ENCODE peak calls at places on chromosome 13, in ten cellular contexts. One of them, this sample, is unnamed.

GRCh38 chr13:76239031-76239680 is 603.0 kb downstream of the LMO7 start:
- DNase-seq in breast epithelium: no peak
- DNase-seq in psoas muscle: no peak
- DNase-seq in foreskin fibroblast: no peak
- DNase-seq in IMR-90: no peak
- DNase-seq in heart left ventricle: no peak
- DNase-seq in fibroblast of pulmonary artery: no peak
- DNase-seq in tibial nerve: no peak
- DNase-seq in AG10803: no peak
- DNase-seq in GM23338: no peak
- DNase-seq in this sample: no peak

GRCh38 chr13:31905896-31906295 is 125.7 kb upstream of the FRY start:
- DNase-seq in AG10803: no peak
- DNase-seq in heart left ventricle: no peak
- DNase-seq in foreskin fibroblast: no peak
- DNase-seq in psoas muscle: no peak
- DNase-seq in IMR-90: no peak
- DNase-seq in breast epithelium: no peak
- DNase-seq in tibial nerve: no peak
- DNase-seq in fibroblast of pulmonary artery: no peak
- DNase-seq in GM23338: peak; percentile 64
- DNase-seq in this sample: no peak

GRCh38 chr13:43815204-43815603 is 28.4 kb upstream of the ENOX1 start:
- DNase-seq in heart left ventricle: no peak
- DNase-seq in psoas muscle: no peak
- DNase-seq in GM23338: no peak
- DNase-seq in fibroblast of pulmonary artery: peak; percentile 88
- DNase-seq in tibial nerve: no peak
- DNase-seq in AG10803: peak; percentile 82
- DNase-seq in IMR-90: peak; percentile 88
- DNase-seq in foreskin fibroblast: peak; percentile 76
- DNase-seq in breast epithelium: no peak
- DNase-seq in this sample: no peak

GRCh38 chr13:44734204-44734707 is 158.1 kb upstream of the TSC22D1 start:
- DNase-seq in fibroblast of pulmonary artery: peak; percentile 38
- DNase-seq in psoas muscle: peak; percentile 93
- DNase-seq in IMR-90: peak; percentile 34
- DNase-seq in heart left ventricle: peak; percentile 72
- DNase-seq in GM23338: no peak
- DNase-seq in AG10803: peak; percentile 76
- DNase-seq in breast epithelium: peak; percentile 87
- DNase-seq in foreskin fibroblast: peak; percentile 78
- DNase-seq in tibial nerve: no peak
- DNase-seq in this sample: no peak

GRCh38 chr13:30119476-30119875 is 187.9 kb downstream of the KATNAL1 start:
- DNase-seq in psoas muscle: no peak
- DNase-seq in fibroblast of pulmonary artery: peak; percentile 64
- DNase-seq in foreskin fibroblast: peak; percentile 92
- DNase-seq in IMR-90: peak; percentile 64
- DNase-seq in tibial nerve: no peak
- DNase-seq in AG10803: peak; percentile 94
- DNase-seq in breast epithelium: peak; percentile 50
- DNase-seq in GM23338: no peak
- DNase-seq in heart left ventricle: no peak
- DNase-seq in this sample: peak; percentile 70

GRCh38 chr13:25463496-25463895 is 91.7 kb downstream of the ATP8A2 start:
- DNase-seq in foreskin fibroblast: peak; percentile 67
- DNase-seq in AG10803: peak; percentile 4
- DNase-seq in breast epithelium: no peak
- DNase-seq in heart left ventricle: no peak
- DNase-seq in fibroblast of pulmonary artery: no peak
- DNase-seq in GM23338: no peak
- DNase-seq in psoas muscle: no peak
- DNase-seq in tibial nerve: no peak
- DNase-seq in IMR-90: peak; percentile 22
- DNase-seq in this sample: peak; percentile 3

GRCh38 chr13:51603716-51604115 is 19.5 kb downstream of the WDFY2 start:
- DNase-seq in fibroblast of pulmonary artery: no peak
- DNase-seq in heart left ventricle: no peak
- DNase-seq in AG10803: no peak
- DNase-seq in breast epithelium: no peak
- DNase-seq in GM23338: no peak
- DNase-seq in foreskin fibroblast: no peak
- DNase-seq in IMR-90: no peak
- DNase-seq in tibial nerve: no peak
- DNase-seq in psoas muscle: no peak
- DNase-seq in this sample: no peak

GRCh38 chr13:111511219-111511732 is 190.8 kb downstream of the TEX29 start:
- DNase-seq in IMR-90: no peak
- DNase-seq in psoas muscle: no peak
- DNase-seq in GM23338: no peak
- DNase-seq in tibial nerve: no peak
- DNase-seq in heart left ventricle: no peak
- DNase-seq in fibroblast of pulmonary artery: no peak
- DNase-seq in AG10803: no peak
- DNase-seq in foreskin fibroblast: no peak
- DNase-seq in breast epithelium: no peak
- DNase-seq in this sample: no peak

GRCh38 chr13:58476176-58476575 is 844.6 kb downstream of the PCDH17 start:
- DNase-seq in GM23338: peak; percentile 32
- DNase-seq in tibial nerve: no peak
- DNase-seq in fibroblast of pulmonary artery: no peak
- DNase-seq in heart left ventricle: no peak
- DNase-seq in foreskin fibroblast: no peak
- DNase-seq in IMR-90: no peak
- DNase-seq in AG10803: no peak
- DNase-seq in psoas muscle: no peak
- DNase-seq in breast epithelium: no peak
- DNase-seq in this sample: no peak

GRCh38 chr13:89900104-89900760 is 1447.3 kb upstream of the MIR17HG start:
- DNase-seq in heart left ventricle: no peak
- DNase-seq in tibial nerve: no peak
- DNase-seq in fibroblast of pulmonary artery: no peak
- DNase-seq in breast epithelium: no peak
- DNase-seq in AG10803: no peak
- DNase-seq in foreskin fibroblast: no peak
- DNase-seq in IMR-90: no peak
- DNase-seq in psoas muscle: no peak
- DNase-seq in GM23338: no peak
- DNase-seq in this sample: no peak

GRCh38 chr13:103803349-103803748 is 737.1 kb upstream of the SLC10A2 start:
- DNase-seq in heart left ventricle: no peak
- DNase-seq in tibial nerve: no peak
- DNase-seq in AG10803: no peak
- DNase-seq in GM23338: no peak
- DNase-seq in fibroblast of pulmonary artery: no peak
- DNase-seq in psoas muscle: no peak
- DNase-seq in breast epithelium: no peak
- DNase-seq in foreskin fibroblast: no peak
- DNase-seq in IMR-90: no peak
- DNase-seq in this sample: no peak

GRCh38 chr13:37074703-37075102 is 15.2 kb upstream of the SUPT20H start:
- DNase-seq in IMR-90: peak; percentile 49
- DNase-seq in breast epithelium: no peak
- DNase-seq in heart left ventricle: no peak
- DNase-seq in AG10803: peak; percentile 59
- DNase-seq in tibial nerve: no peak
- DNase-seq in GM23338: peak; percentile 48
- DNase-seq in psoas muscle: no peak
- DNase-seq in foreskin fibroblast: peak; percentile 47
- DNase-seq in fibroblast of pulmonary artery: peak; percentile 67
- DNase-seq in this sample: no peak

GRCh38 chr13:30340367-30341184 is 33.2 kb upstream of the KATNAL1 start:
- DNase-seq in heart left ventricle: peak; percentile 77
- DNase-seq in fibroblast of pulmonary artery: peak; percentile 80
- DNase-seq in IMR-90: peak; percentile 89
- DNase-seq in AG10803: peak; percentile 99
- DNase-seq in breast epithelium: peak; percentile 41
- DNase-seq in foreskin fibroblast: peak; percentile 94
- DNase-seq in GM23338: no peak
- DNase-seq in tibial nerve: no peak
- DNase-seq in psoas muscle: peak; percentile 86
- DNase-seq in this sample: peak; percentile 88

GRCh38 chr13:80680786-80681366 is 339.9 kb upstream of the SPRY2 start:
- DNase-seq in GM23338: no peak
- DNase-seq in fibroblast of pulmonary artery: no peak
- DNase-seq in psoas muscle: no peak
- DNase-seq in tibial nerve: no peak
- DNase-seq in IMR-90: no peak
- DNase-seq in breast epithelium: no peak
- DNase-seq in foreskin fibroblast: no peak
- DNase-seq in AG10803: no peak
- DNase-seq in heart left ventricle: no peak
- DNase-seq in this sample: no peak

GRCh38 chr13:95480131-95480545 is 72.4 kb upstream of the CLDN10 start:
- DNase-seq in GM23338: no peak
- DNase-seq in psoas muscle: peak; percentile 54
- DNase-seq in tibial nerve: no peak
- DNase-seq in IMR-90: no peak
- DNase-seq in heart left ventricle: peak; percentile 60
- DNase-seq in AG10803: no peak
- DNase-seq in breast epithelium: no peak
- DNase-seq in fibroblast of pulmonary artery: peak; percentile 36
- DNase-seq in foreskin fibroblast: no peak
- DNase-seq in this sample: no peak

GRCh38 chr13:51826606-51827005 is 18.4 kb downstream of the TMEM272 start:
- DNase-seq in GM23338: no peak
- DNase-seq in AG10803: no peak
- DNase-seq in heart left ventricle: peak; percentile 90
- DNase-seq in IMR-90: no peak
- DNase-seq in fibroblast of pulmonary artery: peak; percentile 31
- DNase-seq in psoas muscle: no peak
- DNase-seq in foreskin fibroblast: no peak
- DNase-seq in breast epithelium: peak; percentile 71
- DNase-seq in tibial nerve: no peak
- DNase-seq in this sample: no peak

GRCh38 chr13:35908221-35908620 is 223.0 kb downstream of the DCLK1 start:
- DNase-seq in AG10803: no peak
- DNase-seq in heart left ventricle: no peak
- DNase-seq in psoas muscle: no peak
- DNase-seq in breast epithelium: no peak
- DNase-seq in foreskin fibroblast: no peak
- DNase-seq in fibroblast of pulmonary artery: no peak
- DNase-seq in GM23338: no peak
- DNase-seq in tibial nerve: no peak
- DNase-seq in IMR-90: no peak
- DNase-seq in this sample: no peak
- TF ChIP-seq CTCF in AG10803: no peak
- TF ChIP-seq CTCF in heart left ventricle: no peak
- TF ChIP-seq CTCF in psoas muscle: no peak
- TF ChIP-seq CTCF in breast epithelium: no peak
- TF ChIP-seq CTCF in foreskin fibroblast: no peak
- TF ChIP-seq CTCF in fibroblast of pulmonary artery: no peak
- TF ChIP-seq CTCF in GM23338: no peak
- TF ChIP-seq CTCF in tibial nerve: no peak
- TF ChIP-seq CTCF in IMR-90: no peak
- TF ChIP-seq CTCF in this sample: no peak

DNA sequence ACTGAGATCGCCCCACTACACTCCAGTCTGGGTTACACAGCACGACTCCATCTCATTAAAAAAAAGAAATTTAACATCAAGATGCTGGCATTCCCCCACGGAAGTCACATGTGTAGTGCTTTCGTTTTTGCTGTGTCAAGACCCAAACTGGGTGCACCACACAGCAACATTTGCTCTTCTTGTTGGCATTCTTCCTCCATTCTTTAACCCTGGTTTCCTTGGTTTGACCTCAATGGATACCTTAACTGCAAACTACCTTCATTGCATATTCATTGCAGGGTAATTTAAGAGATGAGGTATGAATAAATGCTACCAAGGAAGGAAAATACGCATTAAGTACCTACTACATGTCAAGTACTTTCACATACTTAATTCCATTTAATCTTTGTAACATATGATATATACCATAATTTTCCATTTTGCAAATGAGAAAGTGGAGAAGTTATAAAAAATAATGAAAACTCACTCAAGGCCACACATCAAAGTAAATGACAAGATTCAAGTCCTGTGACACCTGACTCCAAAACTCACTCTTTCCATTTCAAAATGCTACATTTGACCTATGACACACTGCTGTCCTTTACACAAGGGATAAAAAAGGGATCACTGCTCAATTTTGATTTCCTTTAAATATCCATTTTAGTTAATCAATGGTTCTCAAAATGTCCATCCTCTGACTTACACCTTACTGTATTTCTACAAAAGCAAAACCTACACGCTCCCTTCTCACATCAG is 59.2 kb downstream of the STK24 start:
- DNase-seq in heart left ventricle: no peak
- DNase-seq in tibial nerve: no peak
- DNase-seq in fibroblast of pulmonary artery: no peak
- DNase-seq in GM23338: no peak
- DNase-seq in psoas muscle: no peak
- DNase-seq in foreskin fibroblast: no peak
- DNase-seq in breast epithelium: no peak
- DNase-seq in IMR-90: no peak
- DNase-seq in AG10803: no peak
- DNase-seq in this sample: no peak
- H3K4me3 ChIP-seq in heart left ventricle: no peak overlapping the region
- H3K4me3 ChIP-seq in tibial nerve: no peak overlapping the region
- H3K4me3 ChIP-seq in fibroblast of pulmonary artery: no peak overlapping the region
- H3K4me3 ChIP-seq in GM23338: no peak overlapping the region
- H3K4me3 ChIP-seq in psoas muscle: no peak overlapping the region
- H3K4me3 ChIP-seq in foreskin fibroblast: no peak overlapping the region
- H3K4me3 ChIP-seq in breast epithelium: no peak overlapping the region
- H3K4me3 ChIP-seq in IMR-90: no peak overlapping the region
- H3K4me3 ChIP-seq in AG10803: no peak overlapping the region
- H3K4me3 ChIP-seq in this sample: no peak overlapping the region

DNA sequence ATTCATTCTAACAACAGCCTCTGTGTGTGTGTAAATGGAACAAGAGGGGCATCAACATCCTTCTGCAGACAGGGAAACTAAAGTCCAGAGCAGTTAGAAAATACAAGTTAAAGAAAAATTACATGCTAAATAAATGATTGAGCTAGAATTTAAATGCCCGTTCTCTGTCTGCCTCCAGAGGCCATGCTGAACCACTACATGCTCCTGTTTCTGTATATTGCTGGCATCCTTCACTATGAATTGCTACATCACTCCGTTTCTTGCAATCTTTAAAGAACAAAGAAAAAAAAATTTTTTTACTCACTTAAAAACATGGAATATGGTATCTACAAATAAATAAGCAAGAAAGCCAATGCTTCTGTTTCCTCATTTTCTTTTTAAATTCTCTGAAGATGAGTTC is 47.9 kb downstream of the DCT start:
- DNase-seq in breast epithelium: no peak
- DNase-seq in GM23338: no peak
- DNase-seq in AG10803: peak; percentile 46
- DNase-seq in heart left ventricle: no peak
- DNase-seq in psoas muscle: no peak
- DNase-seq in fibroblast of pulmonary artery: peak; percentile 58
- DNase-seq in foreskin fibroblast: no peak
- DNase-seq in IMR-90: peak; percentile 17
- DNase-seq in tibial nerve: no peak
- DNase-seq in this sample: no peak
- TF ChIP-seq CTCF in breast epithelium: no peak
- TF ChIP-seq CTCF in GM23338: peak; percentile 12
- TF ChIP-seq CTCF in AG10803: peak; percentile 44
- TF ChIP-seq CTCF in heart left ventricle: no peak
- TF ChIP-seq CTCF in psoas muscle: no peak
- TF ChIP-seq CTCF in fibroblast of pulmonary artery: peak; percentile 34
- TF ChIP-seq CTCF in foreskin fibroblast: no peak
- TF ChIP-seq CTCF in IMR-90: peak; percentile 24
- TF ChIP-seq CTCF in tibial nerve: no peak
- TF ChIP-seq CTCF in this sample: no peak

GRCh38 chr13:49936943-49937273 is 768 bp upstream of the SPRYD7 start:
- DNase-seq in IMR-90: no peak
- DNase-seq in foreskin fibroblast: peak; percentile 21
- DNase-seq in GM23338: peak; percentile 60
- DNase-seq in tibial nerve: no peak
- DNase-seq in AG10803: peak; percentile 3
- DNase-seq in fibroblast of pulmonary artery: no peak
- DNase-seq in breast epithelium: no peak
- DNase-seq in psoas muscle: peak; percentile 55
- DNase-seq in heart left ventricle: no peak
- DNase-seq in this sample: no peak
- H3K4me3 ChIP-seq in IMR-90: peak overlapping the region; percentile 69
- H3K4me3 ChIP-seq in foreskin fibroblast: peak overlapping the region; percentile 94
- H3K4me3 ChIP-seq in GM23338: peak overlapping the region; percentile 85
- H3K4me3 ChIP-seq in tibial nerve: peak overlapping the region; percentile 80
- H3K4me3 ChIP-seq in AG10803: peak overlapping the region; percentile 86
- H3K4me3 ChIP-seq in fibroblast of pulmonary artery: peak overlapping the region; percentile 93
- H3K4me3 ChIP-seq in breast epithelium: peak overlapping the region; percentile 85
- H3K4me3 ChIP-seq in psoas muscle: peak overlapping the region; percentile 90
- H3K4me3 ChIP-seq in heart left ventricle: peak overlapping the region; percentile 82
- H3K4me3 ChIP-seq in this sample: peak overlapping the region; percentile 95